ENCODE peak calls at places on chromosomes 5 and 9, in five cellular contexts. One of them, this sample, is unnamed.

GRCh38 chr9:34540826-34541225 is 18.0 kb upstream of the ENHO start:
- DNase-seq in endothelial cell: no peak
- DNase-seq in HFF-Myc: no peak
- DNase-seq in A549: peak; percentile 45
- DNase-seq in spleen: no peak
- DNase-seq in this sample: no peak

GRCh38 chr5:65923339-65923738 is 3.0 kb upstream of the ERBIN start:
- DNase-seq in spleen: no peak
- DNase-seq in HFF-Myc: no peak
- DNase-seq in endothelial cell: no peak
- DNase-seq in A549: no peak
- DNase-seq in this sample: no peak

GRCh38 chr5:88772047-88772446 is 110.9 kb downstream of the MEF2C start:
- DNase-seq in A549: no peak
- DNase-seq in endothelial cell: no peak
- DNase-seq in HFF-Myc: no peak
- DNase-seq in spleen: no peak
- DNase-seq in this sample: no peak

GRCh38 chr9:94771096-94771495 is 44.6 kb downstream of the AOPEP start:
- DNase-seq in A549: no peak
- DNase-seq in endothelial cell: no peak
- DNase-seq in spleen: no peak
- DNase-seq in HFF-Myc: no peak
- DNase-seq in this sample: no peak

GRCh38 chr5:71974622-71975021 is 132.7 kb upstream of the MAP1B start:
- DNase-seq in HFF-Myc: no peak
- DNase-seq in spleen: no peak
- DNase-seq in A549: peak; percentile 18
- DNase-seq in endothelial cell: no peak
- DNase-seq in this sample: no peak

GRCh38 chr9:126482361-126483044 is 131.2 kb upstream of the LMX1B start:
- DNase-seq in endothelial cell: peak; percentile 61
- DNase-seq in A549: no peak
- DNase-seq in spleen: peak; percentile 74
- DNase-seq in HFF-Myc: no peak
- DNase-seq in this sample: peak; percentile 44

GRCh38 chr9:573551-574410 is 267.7 kb upstream of the DMRT1 start:
- DNase-seq in A549: no peak
- DNase-seq in spleen: no peak
- DNase-seq in HFF-Myc: no peak
- DNase-seq in endothelial cell: no peak
- DNase-seq in this sample: no peak

GRCh38 chr5:120604898-120605297 is 140.8 kb downstream of the PRR16 start:
- DNase-seq in HFF-Myc: peak; percentile 83
- DNase-seq in spleen: no peak
- DNase-seq in A549: peak; percentile 6
- DNase-seq in endothelial cell: no peak
- DNase-seq in this sample: no peak

GRCh38 chr9:98442114-98442513 is 186.7 kb upstream of the TBC1D2 start:
- DNase-seq in HFF-Myc: no peak
- DNase-seq in spleen: no peak
- DNase-seq in endothelial cell: no peak
- DNase-seq in A549: no peak
- DNase-seq in this sample: no peak

GRCh38 chr5:146772881-146773440 is 105.6 kb downstream of the PPP2R2B start:
- DNase-seq in spleen: no peak
- DNase-seq in HFF-Myc: no peak
- DNase-seq in A549: no peak
- DNase-seq in endothelial cell: no peak
- DNase-seq in this sample: no peak

GRCh38 chr5:115472601-115473000 is 72.0 kb downstream of the FEM1C start:
- DNase-seq in spleen: no peak
- DNase-seq in A549: no peak
- DNase-seq in HFF-Myc: no peak
- DNase-seq in endothelial cell: no peak
- DNase-seq in this sample: no peak

GRCh38 chr9:137316012-137316981 is 14.2 kb upstream of the NRARP start:
- DNase-seq in spleen: peak; percentile 79
- DNase-seq in endothelial cell: peak; percentile 83
- DNase-seq in HFF-Myc: no peak
- DNase-seq in A549: peak; percentile 75
- DNase-seq in this sample: no peak

GRCh38 chr9:95907794-95908193 is 32.3 kb downstream of the ERCC6L2 start:
- DNase-seq in spleen: no peak
- DNase-seq in A549: no peak
- DNase-seq in HFF-Myc: no peak
- DNase-seq in endothelial cell: no peak
- DNase-seq in this sample: no peak

GRCh38 chr9:6229186-6229585 is 13.6 kb downstream of the IL33 start:
- DNase-seq in A549: no peak
- DNase-seq in HFF-Myc: no peak
- DNase-seq in spleen: no peak
- DNase-seq in endothelial cell: no peak
- DNase-seq in this sample: no peak

GRCh38 chr5:33241826-33242225 is 198.9 kb upstream of the TARS1 start:
- DNase-seq in endothelial cell: peak; percentile 45
- DNase-seq in spleen: no peak
- DNase-seq in HFF-Myc: no peak
- DNase-seq in A549: no peak
- DNase-seq in this sample: no peak

GRCh38 chr9:16653491-16654407 is 216.7 kb downstream of the BNC2 start:
- DNase-seq in A549: no peak
- DNase-seq in spleen: no peak
- DNase-seq in endothelial cell: no peak
- DNase-seq in HFF-Myc: no peak
- DNase-seq in this sample: no peak

GRCh38 chr5:178474562-178475184 is 115.5 kb downstream of the COL23A1 start:
- DNase-seq in endothelial cell: no peak
- DNase-seq in A549: no peak
- DNase-seq in HFF-Myc: no peak
- DNase-seq in spleen: no peak
- DNase-seq in this sample: no peak

DNA sequence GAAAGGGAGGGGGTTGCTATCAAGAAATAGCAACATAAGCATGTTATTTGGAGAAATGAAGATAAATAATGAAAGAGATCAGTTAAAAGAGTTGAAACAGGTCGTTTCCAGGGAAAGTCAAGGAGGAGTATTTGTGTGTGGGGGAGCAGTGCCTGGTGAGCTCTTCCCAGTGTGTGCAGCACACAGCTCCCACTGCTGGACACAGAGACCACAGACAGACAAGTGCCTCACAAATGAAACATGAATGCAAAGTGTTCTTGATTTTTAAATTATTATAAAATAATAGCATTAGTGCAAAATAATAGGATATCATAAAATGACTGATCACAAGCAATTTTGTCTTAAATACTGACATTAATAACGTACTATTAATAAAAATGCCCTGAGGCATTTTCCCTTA is 40.8 kb downstream of the LIFR start:
- DNase-seq in HFF-Myc: no peak
- DNase-seq in spleen: no peak
- DNase-seq in endothelial cell: no peak
- DNase-seq in A549: peak; percentile 29
- DNase-seq in this sample: no peak
- TF ChIP-seq CTCF in HFF-Myc: peak; percentile 65
- TF ChIP-seq CTCF in spleen: no peak
- TF ChIP-seq CTCF in endothelial cell: no peak
- TF ChIP-seq CTCF in A549: peak; percentile 36
- TF ChIP-seq CTCF in this sample: peak; percentile 49

DNA sequence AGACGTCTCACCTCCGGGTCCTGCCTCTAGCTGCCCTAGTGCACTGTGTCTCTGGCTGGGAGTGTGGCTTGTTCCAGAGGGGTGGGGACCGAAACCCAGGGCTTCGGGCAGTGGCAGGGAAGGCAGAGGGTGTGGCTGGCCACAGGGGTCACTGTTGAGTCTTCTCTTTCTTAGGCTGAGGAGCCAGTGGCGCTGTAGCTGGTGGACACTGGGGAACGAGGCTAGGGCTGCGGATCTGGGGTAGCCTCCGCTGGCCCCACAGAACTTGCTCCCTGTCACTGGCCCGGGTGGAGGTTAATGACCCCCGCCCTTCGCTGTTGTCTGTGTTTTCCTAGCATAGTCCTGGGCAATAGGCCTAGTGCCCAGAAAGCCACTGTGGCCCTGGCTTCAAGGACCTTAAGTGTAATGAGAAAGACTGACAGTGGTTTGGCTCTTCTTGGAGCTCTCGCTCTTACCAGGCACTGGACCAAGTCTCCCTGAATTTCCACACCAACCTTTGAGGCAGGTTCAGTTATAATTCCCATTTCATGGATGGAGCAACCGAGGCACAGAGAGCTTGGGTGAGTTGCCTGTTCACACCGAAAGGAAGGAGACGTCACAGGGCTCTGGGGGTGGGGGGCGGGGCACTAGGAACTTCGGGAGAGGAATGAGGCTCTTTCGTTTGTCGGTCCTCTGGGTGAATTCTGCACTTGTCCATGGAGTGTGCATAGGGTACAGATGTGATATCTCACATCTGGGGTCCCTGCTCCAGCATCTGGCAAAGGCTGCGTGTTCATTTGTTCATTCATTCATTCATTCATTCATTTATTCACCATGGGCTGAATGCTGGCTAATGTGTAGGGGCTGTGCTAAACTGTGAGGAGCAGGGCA is 4.8 kb upstream of the IER5L start:
- DNase-seq in spleen: no peak
- DNase-seq in endothelial cell: peak; percentile 79
- DNase-seq in A549: peak; percentile 71
- DNase-seq in HFF-Myc: no peak
- DNase-seq in this sample: peak; percentile 71
- TF ChIP-seq CTCF in spleen: no peak
- TF ChIP-seq CTCF in endothelial cell: peak; percentile 53
- TF ChIP-seq CTCF in A549: peak; percentile 42
- TF ChIP-seq CTCF in HFF-Myc: peak; percentile 48
- TF ChIP-seq CTCF in this sample: peak; percentile 60

GRCh38 chr9:33108472-33108871 is 32.0 kb upstream of the SMU1 start:
- DNase-seq in HFF-Myc: no peak
- DNase-seq in A549: no peak
- DNase-seq in endothelial cell: no peak
- DNase-seq in spleen: no peak
- DNase-seq in this sample: no peak

GRCh38 chr9:33106372-33106771 is 29.9 kb upstream of the SMU1 start:
- DNase-seq in spleen: no peak
- DNase-seq in endothelial cell: no peak
- DNase-seq in A549: no peak
- DNase-seq in HFF-Myc: no peak
- DNase-seq in this sample: no peak

GRCh38 chr9:33105939-33106338 is 29.5 kb upstream of the SMU1 start:
- DNase-seq in endothelial cell: no peak
- DNase-seq in A549: no peak
- DNase-seq in spleen: no peak
- DNase-seq in HFF-Myc: no peak
- DNase-seq in this sample: no peak

GRCh38 chr9:33107762-33108161 is 31.3 kb upstream of the SMU1 start:
- DNase-seq in spleen: no peak
- DNase-seq in endothelial cell: no peak
- DNase-seq in A549: no peak
- DNase-seq in HFF-Myc: no peak
- DNase-seq in this sample: no peak

DNA sequence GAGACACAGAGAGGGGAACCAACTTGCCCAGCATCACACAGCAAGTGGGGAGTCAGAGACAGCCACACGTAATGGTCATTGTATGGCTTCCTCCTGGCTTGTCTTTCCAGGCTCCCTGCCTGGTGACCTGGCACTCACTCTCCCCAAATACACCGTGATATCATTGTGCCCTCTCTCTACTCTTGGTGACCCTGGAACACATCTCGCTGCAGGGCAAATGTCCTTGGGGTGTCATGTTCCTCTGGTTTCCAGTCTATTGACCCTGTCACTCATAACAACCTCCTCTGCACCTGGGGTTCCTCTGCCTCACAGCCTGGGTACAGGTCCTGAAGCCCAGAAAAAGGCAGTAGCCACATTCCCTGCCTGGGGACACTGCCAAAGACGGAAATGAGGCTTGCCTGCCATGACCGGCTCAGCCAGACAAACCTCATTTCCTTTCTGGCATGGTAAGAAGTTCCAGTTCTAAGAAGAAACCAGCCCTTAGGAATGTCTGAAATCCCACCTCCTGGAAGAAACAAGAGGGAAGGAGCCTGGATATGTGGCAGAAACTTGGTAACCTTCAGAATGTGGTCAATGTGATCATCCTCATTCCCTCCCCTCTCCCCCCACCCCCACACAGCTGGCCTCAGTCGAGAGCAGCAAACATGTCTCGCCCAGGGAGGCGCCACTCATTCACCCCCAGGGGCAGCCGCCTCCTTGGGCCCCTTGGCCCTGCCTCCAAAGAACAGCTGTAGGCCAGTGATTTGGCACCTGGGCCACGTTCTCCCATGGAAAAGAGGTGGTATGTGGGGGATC is 30.6 kb upstream of the SMU1 start:
- DNase-seq in HFF-Myc: peak; percentile 52
- DNase-seq in A549: no peak
- DNase-seq in spleen: no peak
- DNase-seq in endothelial cell: no peak
- DNase-seq in this sample: no peak
- TF ChIP-seq CTCF in HFF-Myc: no peak
- TF ChIP-seq CTCF in A549: no peak
- TF ChIP-seq CTCF in spleen: no peak
- TF ChIP-seq CTCF in endothelial cell: no peak
- TF ChIP-seq CTCF in this sample: no peak

GRCh38 chr5:97425511-97425910 is 242.5 kb upstream of the RIOK2 start:
- DNase-seq in spleen: peak; percentile 23
- DNase-seq in endothelial cell: peak; percentile 28
- DNase-seq in A549: no peak
- DNase-seq in HFF-Myc: no peak
- DNase-seq in this sample: peak; percentile 14
- TF ChIP-seq CTCF in spleen: peak; percentile 30
- TF ChIP-seq CTCF in endothelial cell: no peak
- TF ChIP-seq CTCF in A549: no peak
- TF ChIP-seq CTCF in HFF-Myc: peak; percentile 43
- TF ChIP-seq CTCF in this sample: peak; percentile 43

DNA sequence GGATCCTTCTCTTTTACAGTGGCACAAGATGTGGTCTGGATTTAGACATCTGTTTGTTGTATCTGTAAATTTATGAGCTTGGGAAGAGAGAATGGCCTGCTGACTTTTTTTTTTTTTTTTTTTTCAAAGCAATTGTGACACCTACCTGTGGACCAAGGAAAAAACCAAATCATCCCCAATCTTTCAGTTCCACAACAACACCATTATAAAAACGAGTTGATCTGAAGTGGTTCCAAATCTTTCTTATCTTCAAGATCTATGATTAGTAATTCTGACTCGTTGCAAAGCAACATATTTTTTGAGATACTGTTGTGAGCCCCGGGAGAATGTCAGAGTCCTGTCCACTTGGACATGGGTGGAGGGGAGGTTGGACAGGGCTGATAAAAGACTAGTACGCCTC is 4.8 kb downstream of the IRX2 start:
- DNase-seq in endothelial cell: no peak
- DNase-seq in spleen: no peak
- DNase-seq in HFF-Myc: no peak
- DNase-seq in A549: no peak
- DNase-seq in this sample: no peak
- TF ChIP-seq CTCF in endothelial cell: no peak
- TF ChIP-seq CTCF in spleen: no peak
- TF ChIP-seq CTCF in HFF-Myc: no peak
- TF ChIP-seq CTCF in A549: peak; percentile 19
- TF ChIP-seq CTCF in this sample: peak; percentile 51

GRCh38 chr9:32589083-32589713 is 16.2 kb upstream of the NDUFB6 start:
- DNase-seq in A549: peak; percentile 63
- DNase-seq in HFF-Myc: peak; percentile 9
- DNase-seq in spleen: no peak
- DNase-seq in endothelial cell: no peak
- DNase-seq in this sample: no peak
- TF ChIP-seq CTCF in A549: peak; percentile 77
- TF ChIP-seq CTCF in HFF-Myc: peak; percentile 40
- TF ChIP-seq CTCF in spleen: peak; percentile 27
- TF ChIP-seq CTCF in endothelial cell: no peak
- TF ChIP-seq CTCF in this sample: peak; percentile 65

This sample was measured in neural crest cell.